ENCODE peak calls at places on chromosomes 2 and 18, in five cellular contexts. S is CD8-positive, alpha-beta memory T cell; I is IMR-90; E is neural progenitor cell; U is lower lobe of right lung. T is an unnamed sample.

GRCh38 chr2:209767316-209767715 is 4.3 kb upstream of the UNC80 start:
- DNase-seq in E (no peak), S (no peak), I (no peak), U (no peak), T (no peak)

GRCh38 chr2:13581471-13581870 is 864.7 kb downstream of the TRIB2 start:
- DNase-seq in E (peak; percentile 4), I (no peak), U (no peak), S (no peak), T (peak; percentile 23)

GRCh38 chr2:39606585-39606984 is 59.1 kb upstream of the TMEM178A start:
- DNase-seq in S (no peak), I (no peak), U (no peak), E (peak; percentile 16), T (no peak)

GRCh38 chr18:36786686-36787085 is 42.1 kb downstream of the TPGS2 start:
- DNase-seq in I (peak; percentile 71), S (no peak), E (no peak), U (peak; percentile 63), T (no peak)

GRCh38 chr2:219997341-219997851 is 370.0 kb downstream of the SLC4A3 start:
- DNase-seq in E (peak; percentile 72), S (no peak), I (peak; percentile 29), U (no peak), T (peak; percentile 38)

GRCh38 chr2:85246348-85246747 is 81.4 kb downstream of the TGOLN2 start:
- DNase-seq in E (no peak), U (no peak), I (no peak), S (no peak), T (no peak)

GRCh38 chr18:32549248-32549842 is 78.7 kb upstream of the GAREM1 start:
- DNase-seq in E (peak; percentile 87), S (peak; percentile 3), U (peak; percentile 51), I (peak; percentile 34), T (peak; percentile 49)

GRCh38 chr2:232611061-232611460 is 22.3 kb upstream of the EFHD1 start:
- DNase-seq in U (peak; percentile 42), I (no peak), S (no peak), E (no peak), T (no peak)

GRCh38 chr2:160522951-160523700 is 29.5 kb upstream of the RBMS1 start:
- DNase-seq in I (peak; percentile 80), S (no peak), U (no peak), E (no peak), T (no peak)

GRCh38 chr2:187842978-187843847 is 289.0 kb upstream of the TFPI start:
- DNase-seq in U (no peak), E (peak; percentile 80), I (peak; percentile 78), S (no peak), T (peak; percentile 86)

GRCh38 chr2:236665572-236666118 is 96.0 kb downstream of the ACKR3 start:
- DNase-seq in U (no peak), I (no peak), E (no peak), S (no peak), T (no peak)

DNA sequence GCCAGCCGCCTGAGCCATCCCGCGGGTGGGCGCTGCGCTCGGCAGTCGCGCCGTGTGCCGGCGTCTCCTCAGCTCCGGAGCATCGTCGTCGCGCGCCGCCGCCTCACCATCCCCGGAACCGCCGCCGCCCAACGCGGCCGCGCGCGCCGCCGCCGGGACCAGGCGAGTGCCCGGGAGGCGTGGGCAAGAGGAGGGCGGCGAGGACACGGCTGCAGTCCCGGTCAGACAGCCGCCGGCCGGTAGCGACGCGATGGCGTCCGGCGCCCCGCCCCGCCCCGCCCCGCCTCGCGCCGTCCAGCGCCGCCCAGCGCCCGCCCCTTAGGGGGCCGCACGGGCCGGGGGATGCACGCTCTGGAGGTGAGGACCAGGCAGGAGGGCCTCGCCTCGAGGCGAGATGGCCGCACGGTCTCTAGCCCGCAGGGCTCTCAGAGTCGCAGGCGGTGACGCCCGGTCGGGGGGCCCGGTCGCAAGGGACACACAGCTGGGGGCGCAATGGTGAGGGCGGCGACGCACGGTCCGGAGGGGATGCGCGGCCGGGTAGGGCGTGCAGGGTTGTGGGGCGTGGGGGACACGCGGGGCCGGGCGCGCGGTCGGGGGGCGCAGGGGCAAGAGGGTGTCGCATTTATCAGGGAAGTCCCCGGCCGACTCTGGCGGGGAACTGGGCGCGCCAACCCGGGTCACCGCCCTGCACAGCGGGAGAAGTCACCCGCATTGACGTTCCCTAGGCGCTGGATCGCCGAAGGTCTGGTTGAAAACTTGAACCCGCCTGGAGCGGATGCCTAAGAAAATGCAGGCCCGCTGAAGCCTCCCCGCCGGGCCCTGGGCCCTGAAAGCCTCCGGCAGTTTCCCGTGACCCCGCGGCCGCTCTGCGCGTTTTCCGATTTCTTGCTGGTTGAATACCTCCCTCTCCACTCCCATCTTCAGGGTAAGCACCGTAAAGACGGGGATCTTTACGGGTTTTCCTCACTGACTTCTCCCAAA is at the start of gene SPIRE1:
- DNase-seq in I (peak; percentile 52), E (peak; percentile 86), U (peak; percentile 86), S (peak; percentile 34), T (peak; percentile 74)
- H3K27ac ChIP-seq in I (peak within 1 kb of the TSS; percentile 69), E (no peak within 1 kb of the TSS), U (peak within 1 kb of the TSS; percentile 96), S (peak within 1 kb of the TSS; percentile 30), T (peak within 1 kb of the TSS; percentile 27)

DNA sequence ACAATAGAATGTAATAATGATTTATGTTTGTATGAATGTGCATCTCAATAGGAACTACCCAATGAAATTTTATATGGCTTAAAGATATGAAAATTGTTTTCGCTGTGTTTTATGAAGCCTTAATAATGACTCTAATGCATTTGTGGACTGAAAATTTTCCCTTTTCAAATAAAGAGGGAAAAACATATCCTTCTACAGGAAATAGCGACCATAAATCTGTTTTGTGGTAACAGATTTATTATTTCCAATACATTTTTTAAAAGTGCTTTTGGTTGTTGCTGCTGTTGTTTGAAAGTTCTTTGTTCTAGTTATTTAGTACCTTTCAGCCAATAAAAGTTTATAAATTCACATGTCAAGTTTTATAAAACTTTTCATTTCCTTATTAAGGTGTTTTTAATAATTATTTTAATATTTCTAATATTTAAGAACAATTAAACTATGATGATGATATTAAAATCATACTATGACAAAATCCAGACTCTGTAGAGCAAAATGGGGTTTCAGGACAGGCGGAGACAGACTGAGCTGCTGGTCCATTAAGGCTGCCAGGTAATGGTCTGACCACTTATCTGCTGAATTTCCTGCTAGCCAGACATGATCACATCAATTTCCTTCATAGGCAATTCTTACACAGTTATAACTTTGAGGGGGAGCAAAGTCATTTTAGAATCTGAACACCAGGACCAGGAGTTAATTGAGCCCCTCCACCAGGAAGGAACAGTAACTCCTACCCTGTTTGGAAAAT is 65.7 kb upstream of the NEUROD1 start:
- DNase-seq in U (no peak), E (no peak), I (no peak), S (no peak), T (no peak)
- H3K4me1 ChIP-seq in U (peaks cover 7% of the 10 kb centered on the region), E (no peaks in the 10 kb centered on the region), I (no peaks in the 10 kb centered on the region), S (no peaks in the 10 kb centered on the region), T (peaks cover 29% of the 10 kb centered on the region)

GRCh38 chr2:120630031-120630701 is 105.5 kb upstream of the GLI2 start:
- DNase-seq in E (no peak), I (no peak), S (no peak), U (peak; percentile 68), T (peak; percentile 57)
- H3K27ac ChIP-seq in E (no peak overlapping the region), I (no peak overlapping the region), S (no peak overlapping the region), U (peak overlapping the region; percentile 67), T (no peak overlapping the region)

DNA sequence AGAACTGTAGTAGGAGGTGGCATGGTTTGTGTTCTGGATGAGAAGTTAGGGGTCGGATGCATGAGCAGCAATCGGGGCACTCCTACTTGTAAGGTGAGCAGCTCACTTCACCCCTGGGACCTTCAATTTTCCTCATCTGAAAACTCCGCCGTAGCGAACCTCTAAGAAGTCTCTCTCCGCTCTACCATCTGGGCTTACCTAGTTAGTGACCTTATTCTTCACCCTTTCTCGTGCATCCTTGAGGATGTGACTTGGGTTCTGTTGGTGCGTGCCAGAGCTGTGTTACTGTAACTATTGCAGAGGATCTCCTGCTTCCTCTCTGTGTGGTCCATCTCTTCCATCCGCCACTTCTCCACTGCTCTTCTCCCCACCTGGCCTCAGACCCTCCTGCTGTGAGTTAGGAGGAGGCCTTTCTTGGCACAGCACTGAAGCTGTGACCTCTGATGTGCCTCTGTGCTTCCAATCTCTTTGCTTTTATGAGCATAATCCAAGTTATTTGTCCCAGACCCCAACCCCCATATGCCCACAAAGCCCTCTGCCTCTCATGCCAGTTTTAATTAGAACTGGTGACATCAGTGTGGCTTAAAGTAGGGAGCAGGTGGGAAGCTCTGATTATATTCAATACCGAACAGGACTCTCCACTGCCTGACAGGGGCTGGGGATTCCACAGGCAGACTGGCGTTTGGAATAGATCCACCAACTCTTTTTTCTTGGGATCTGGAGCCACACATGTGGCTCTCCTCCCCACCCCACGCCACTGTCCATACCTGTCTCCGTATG is 178.4 kb downstream of the BCL2 start:
- DNase-seq in E (no peak), U (no peak), I (no peak), S (no peak), T (no peak)
- H3K4me1 ChIP-seq in E (peaks cover 10% of the 10 kb centered on the region), U (peaks cover 37% of the 10 kb centered on the region), I (no peaks in the 10 kb centered on the region), S (peaks cover 29% of the 10 kb centered on the region), T (no peaks in the 10 kb centered on the region)

GRCh38 chr2:64731306-64731654 is 77.6 kb upstream of the SERTAD2 start:
- DNase-seq in E (no peak), S (no peak), I (no peak), U (no peak), T (no peak)
- H3K27ac ChIP-seq in E (no peak overlapping the region), S (no peak overlapping the region), I (no peak overlapping the region), U (peak overlapping the region; percentile 84), T (no peak overlapping the region)

T was measured in PC-3.